ENCODE peak calls at places on chromosomes 6 and 20, in six cellular contexts. One of them, this sample, is unnamed.

GRCh38 chr6:91082311-91082803 is 495.5 kb upstream of the MAP3K7 start:
- DNase-seq in NCI-H1105: no peak
- DNase-seq in GM23248: no peak
- DNase-seq in nephron progenitor cell: peak; percentile 5
- DNase-seq in activated naive CD4-positive, alpha-beta T cell treated with anti-CD3 and anti-CD28 coated beads for 36 hours: no peak
- DNase-seq in activated CD4-positive, CD25-positive, alpha-beta regulatory T cell: no peak
- DNase-seq in this sample: no peak

GRCh38 chr20:44946266-44946852 is 13.8 kb downstream of the TOMM34 start:
- DNase-seq in NCI-H1105: no peak
- DNase-seq in GM23248: no peak
- DNase-seq in nephron progenitor cell: no peak
- DNase-seq in activated naive CD4-positive, alpha-beta T cell treated with anti-CD3 and anti-CD28 coated beads for 36 hours: no peak
- DNase-seq in activated CD4-positive, CD25-positive, alpha-beta regulatory T cell: no peak
- DNase-seq in this sample: no peak

GRCh38 chr6:44468835-44469234 is 81.3 kb downstream of the CDC5L start:
- DNase-seq in NCI-H1105: no peak
- DNase-seq in GM23248: no peak
- DNase-seq in nephron progenitor cell: no peak
- DNase-seq in activated naive CD4-positive, alpha-beta T cell treated with anti-CD3 and anti-CD28 coated beads for 36 hours: no peak
- DNase-seq in activated CD4-positive, CD25-positive, alpha-beta regulatory T cell: no peak
- DNase-seq in this sample: no peak

GRCh38 chr6:154249499-154250298 is 106.9 kb downstream of the IPCEF1 start:
- DNase-seq in NCI-H1105: no peak
- DNase-seq in GM23248: no peak
- DNase-seq in nephron progenitor cell: no peak
- DNase-seq in activated naive CD4-positive, alpha-beta T cell treated with anti-CD3 and anti-CD28 coated beads for 36 hours: peak; percentile 67
- DNase-seq in activated CD4-positive, CD25-positive, alpha-beta regulatory T cell: no peak
- DNase-seq in this sample: no peak

GRCh38 chr20:63587781-63588591 is 13.9 kb upstream of the HELZ2 start:
- DNase-seq in NCI-H1105: no peak
- DNase-seq in GM23248: no peak
- DNase-seq in nephron progenitor cell: no peak
- DNase-seq in activated naive CD4-positive, alpha-beta T cell treated with anti-CD3 and anti-CD28 coated beads for 36 hours: no peak
- DNase-seq in activated CD4-positive, CD25-positive, alpha-beta regulatory T cell: no peak
- DNase-seq in this sample: no peak

GRCh38 chr6:165653607-165654006 is 9.4 kb downstream of the PDE10A start:
- DNase-seq in NCI-H1105: no peak
- DNase-seq in GM23248: no peak
- DNase-seq in nephron progenitor cell: no peak
- DNase-seq in activated naive CD4-positive, alpha-beta T cell treated with anti-CD3 and anti-CD28 coated beads for 36 hours: no peak
- DNase-seq in activated CD4-positive, CD25-positive, alpha-beta regulatory T cell: no peak
- DNase-seq in this sample: no peak

GRCh38 chr20:20410678-20411077 is 42.8 kb downstream of the INSM1 start:
- DNase-seq in NCI-H1105: peak; percentile 71
- DNase-seq in GM23248: no peak
- DNase-seq in nephron progenitor cell: peak; percentile 24
- DNase-seq in activated naive CD4-positive, alpha-beta T cell treated with anti-CD3 and anti-CD28 coated beads for 36 hours: no peak
- DNase-seq in activated CD4-positive, CD25-positive, alpha-beta regulatory T cell: no peak
- DNase-seq in this sample: no peak

GRCh38 chr6:27388293-27389197 is at the start of gene ZNF391:
- DNase-seq in NCI-H1105: peak; percentile 90
- DNase-seq in GM23248: peak; percentile 94
- DNase-seq in nephron progenitor cell: peak; percentile 78
- DNase-seq in activated naive CD4-positive, alpha-beta T cell treated with anti-CD3 and anti-CD28 coated beads for 36 hours: peak; percentile 74
- DNase-seq in activated CD4-positive, CD25-positive, alpha-beta regulatory T cell: peak; percentile 25
- DNase-seq in this sample: peak; percentile 90

GRCh38 chr20:5621305-5621704 is 128.9 kb upstream of the SHLD1 start:
- DNase-seq in NCI-H1105: peak; percentile 97
- DNase-seq in GM23248: peak; percentile 20
- DNase-seq in nephron progenitor cell: no peak
- DNase-seq in activated naive CD4-positive, alpha-beta T cell treated with anti-CD3 and anti-CD28 coated beads for 36 hours: no peak
- DNase-seq in activated CD4-positive, CD25-positive, alpha-beta regulatory T cell: no peak
- DNase-seq in this sample: no peak

GRCh38 chr6:145569140-145569539 is 166.2 kb downstream of the EPM2A start:
- DNase-seq in NCI-H1105: no peak
- DNase-seq in GM23248: peak; percentile 20
- DNase-seq in nephron progenitor cell: no peak
- DNase-seq in activated naive CD4-positive, alpha-beta T cell treated with anti-CD3 and anti-CD28 coated beads for 36 hours: no peak
- DNase-seq in activated CD4-positive, CD25-positive, alpha-beta regulatory T cell: no peak
- DNase-seq in this sample: no peak

GRCh38 chr6:63764318-63764916 is 128.8 kb downstream of the PHF3 start:
- DNase-seq in NCI-H1105: peak; percentile 29
- DNase-seq in GM23248: peak; percentile 54
- DNase-seq in nephron progenitor cell: peak; percentile 3
- DNase-seq in activated naive CD4-positive, alpha-beta T cell treated with anti-CD3 and anti-CD28 coated beads for 36 hours: no peak
- DNase-seq in activated CD4-positive, CD25-positive, alpha-beta regulatory T cell: no peak
- DNase-seq in this sample: peak; percentile 9

GRCh38 chr6:82251942-82252341 is 4.4 kb upstream of the IBTK start:
- DNase-seq in NCI-H1105: peak; percentile 34
- DNase-seq in GM23248: peak; percentile 65
- DNase-seq in nephron progenitor cell: no peak
- DNase-seq in activated naive CD4-positive, alpha-beta T cell treated with anti-CD3 and anti-CD28 coated beads for 36 hours: no peak
- DNase-seq in activated CD4-positive, CD25-positive, alpha-beta regulatory T cell: no peak
- DNase-seq in this sample: peak; percentile 50

GRCh38 chr6:45001663-45002062 is 326.5 kb upstream of the RUNX2 start:
- DNase-seq in NCI-H1105: no peak
- DNase-seq in GM23248: no peak
- DNase-seq in nephron progenitor cell: no peak
- DNase-seq in activated naive CD4-positive, alpha-beta T cell treated with anti-CD3 and anti-CD28 coated beads for 36 hours: no peak
- DNase-seq in activated CD4-positive, CD25-positive, alpha-beta regulatory T cell: no peak
- DNase-seq in this sample: no peak

GRCh38 chr6:16684896-16685554 is 76.2 kb downstream of the ATXN1 start:
- DNase-seq in NCI-H1105: no peak
- DNase-seq in GM23248: peak; percentile 93
- DNase-seq in nephron progenitor cell: no peak
- DNase-seq in activated naive CD4-positive, alpha-beta T cell treated with anti-CD3 and anti-CD28 coated beads for 36 hours: peak; percentile 97
- DNase-seq in activated CD4-positive, CD25-positive, alpha-beta regulatory T cell: no peak
- DNase-seq in this sample: peak; percentile 34

GRCh38 chr6:108453601-108454157 is 107.0 kb upstream of the FOXO3 start:
- DNase-seq in NCI-H1105: no peak
- DNase-seq in GM23248: peak; percentile 42
- DNase-seq in nephron progenitor cell: no peak
- DNase-seq in activated naive CD4-positive, alpha-beta T cell treated with anti-CD3 and anti-CD28 coated beads for 36 hours: no peak
- DNase-seq in activated CD4-positive, CD25-positive, alpha-beta regulatory T cell: no peak
- DNase-seq in this sample: peak; percentile 56

GRCh38 chr20:20743511-20744169 is 31.2 kb upstream of the RALGAPA2 start:
- DNase-seq in NCI-H1105: peak; percentile 68
- DNase-seq in GM23248: no peak
- DNase-seq in nephron progenitor cell: no peak
- DNase-seq in activated naive CD4-positive, alpha-beta T cell treated with anti-CD3 and anti-CD28 coated beads for 36 hours: no peak
- DNase-seq in activated CD4-positive, CD25-positive, alpha-beta regulatory T cell: no peak
- DNase-seq in this sample: peak; percentile 9

GRCh38 chr6:12522347-12522746 is 194.2 kb upstream of the PHACTR1 start:
- DNase-seq in NCI-H1105: no peak
- DNase-seq in GM23248: no peak
- DNase-seq in nephron progenitor cell: no peak
- DNase-seq in activated naive CD4-positive, alpha-beta T cell treated with anti-CD3 and anti-CD28 coated beads for 36 hours: no peak
- DNase-seq in activated CD4-positive, CD25-positive, alpha-beta regulatory T cell: no peak
- DNase-seq in this sample: no peak

GRCh38 chr6:135830452-135830851 is 21.0 kb upstream of the PDE7B start:
- DNase-seq in NCI-H1105: no peak
- DNase-seq in GM23248: peak; percentile 26
- DNase-seq in nephron progenitor cell: no peak
- DNase-seq in activated naive CD4-positive, alpha-beta T cell treated with anti-CD3 and anti-CD28 coated beads for 36 hours: no peak
- DNase-seq in activated CD4-positive, CD25-positive, alpha-beta regulatory T cell: no peak
- DNase-seq in this sample: no peak

GRCh38 chr6:166667886-166668620 is 41.0 kb upstream of the RPS6KA2 start:
- DNase-seq in NCI-H1105: no peak
- DNase-seq in GM23248: peak; percentile 61
- DNase-seq in nephron progenitor cell: no peak
- DNase-seq in activated naive CD4-positive, alpha-beta T cell treated with anti-CD3 and anti-CD28 coated beads for 36 hours: no peak
- DNase-seq in activated CD4-positive, CD25-positive, alpha-beta regulatory T cell: no peak
- DNase-seq in this sample: no peak

GRCh38 chr6:131894735-131895424 is 56.3 kb downstream of the CCN2 start:
- DNase-seq in NCI-H1105: no peak
- DNase-seq in GM23248: no peak
- DNase-seq in nephron progenitor cell: no peak
- DNase-seq in activated naive CD4-positive, alpha-beta T cell treated with anti-CD3 and anti-CD28 coated beads for 36 hours: no peak
- DNase-seq in activated CD4-positive, CD25-positive, alpha-beta regulatory T cell: no peak
- DNase-seq in this sample: no peak

GRCh38 chr20:53656653-53657288 is 63.1 kb upstream of the ZNF217 start:
- DNase-seq in NCI-H1105: no peak
- DNase-seq in GM23248: peak; percentile 84
- DNase-seq in nephron progenitor cell: no peak
- DNase-seq in activated naive CD4-positive, alpha-beta T cell treated with anti-CD3 and anti-CD28 coated beads for 36 hours: no peak
- DNase-seq in activated CD4-positive, CD25-positive, alpha-beta regulatory T cell: no peak
- DNase-seq in this sample: peak; percentile 60

GRCh38 chr6:106025655-106026054 is 60.5 kb upstream of the PRDM1 start:
- DNase-seq in NCI-H1105: no peak
- DNase-seq in GM23248: peak; percentile 67
- DNase-seq in nephron progenitor cell: no peak
- DNase-seq in activated naive CD4-positive, alpha-beta T cell treated with anti-CD3 and anti-CD28 coated beads for 36 hours: no peak
- DNase-seq in activated CD4-positive, CD25-positive, alpha-beta regulatory T cell: no peak
- DNase-seq in this sample: peak; percentile 17

GRCh38 chr6:31186052-31186734 is 15.7 kb upstream of the POU5F1 start:
- DNase-seq in NCI-H1105: no peak
- DNase-seq in GM23248: no peak
- DNase-seq in nephron progenitor cell: no peak
- DNase-seq in activated naive CD4-positive, alpha-beta T cell treated with anti-CD3 and anti-CD28 coated beads for 36 hours: no peak
- DNase-seq in activated CD4-positive, CD25-positive, alpha-beta regulatory T cell: no peak
- DNase-seq in this sample: no peak

GRCh38 chr6:124148225-124148624 is 344.6 kb downstream of the NKAIN2 start:
- DNase-seq in NCI-H1105: no peak
- DNase-seq in GM23248: no peak
- DNase-seq in nephron progenitor cell: no peak
- DNase-seq in activated naive CD4-positive, alpha-beta T cell treated with anti-CD3 and anti-CD28 coated beads for 36 hours: no peak
- DNase-seq in activated CD4-positive, CD25-positive, alpha-beta regulatory T cell: no peak
- DNase-seq in this sample: no peak

GRCh38 chr6:135094403-135094821 is 39.8 kb upstream of the HBS1L start:
- DNase-seq in NCI-H1105: no peak
- DNase-seq in GM23248: peak; percentile 22
- DNase-seq in nephron progenitor cell: no peak
- DNase-seq in activated naive CD4-positive, alpha-beta T cell treated with anti-CD3 and anti-CD28 coated beads for 36 hours: peak; percentile 59
- DNase-seq in activated CD4-positive, CD25-positive, alpha-beta regulatory T cell: no peak
- DNase-seq in this sample: no peak

GRCh38 chr6:52209672-52210626 is 23.8 kb downstream of the IL17A start:
- DNase-seq in NCI-H1105: no peak
- DNase-seq in GM23248: no peak
- DNase-seq in nephron progenitor cell: no peak
- DNase-seq in activated naive CD4-positive, alpha-beta T cell treated with anti-CD3 and anti-CD28 coated beads for 36 hours: no peak
- DNase-seq in activated CD4-positive, CD25-positive, alpha-beta regulatory T cell: no peak
- DNase-seq in this sample: no peak

GRCh38 chr6:37459981-37460800 is 27.2 kb downstream of the CMTR1 start:
- DNase-seq in NCI-H1105: peak; percentile 51
- DNase-seq in GM23248: no peak
- DNase-seq in nephron progenitor cell: no peak
- DNase-seq in activated naive CD4-positive, alpha-beta T cell treated with anti-CD3 and anti-CD28 coated beads for 36 hours: no peak
- DNase-seq in activated CD4-positive, CD25-positive, alpha-beta regulatory T cell: no peak
- DNase-seq in this sample: no peak

GRCh38 chr20:19460386-19460785 is 247.9 kb downstream of the SLC24A3 start:
- DNase-seq in NCI-H1105: no peak
- DNase-seq in GM23248: peak; percentile 40
- DNase-seq in nephron progenitor cell: no peak
- DNase-seq in activated naive CD4-positive, alpha-beta T cell treated with anti-CD3 and anti-CD28 coated beads for 36 hours: no peak
- DNase-seq in activated CD4-positive, CD25-positive, alpha-beta regulatory T cell: no peak
- DNase-seq in this sample: no peak

GRCh38 chr6:164072240-164072666 is 657.7 kb downstream of the QKI start:
- DNase-seq in NCI-H1105: no peak
- DNase-seq in GM23248: no peak
- DNase-seq in nephron progenitor cell: no peak
- DNase-seq in activated naive CD4-positive, alpha-beta T cell treated with anti-CD3 and anti-CD28 coated beads for 36 hours: no peak
- DNase-seq in activated CD4-positive, CD25-positive, alpha-beta regulatory T cell: no peak
- DNase-seq in this sample: no peak

GRCh38 chr20:50192364-50193168 is 1.9 kb downstream of the CEBPB start:
- DNase-seq in NCI-H1105: peak; percentile 60
- DNase-seq in GM23248: peak; percentile 97
- DNase-seq in nephron progenitor cell: peak; percentile 67
- DNase-seq in activated naive CD4-positive, alpha-beta T cell treated with anti-CD3 and anti-CD28 coated beads for 36 hours: peak; percentile 94
- DNase-seq in activated CD4-positive, CD25-positive, alpha-beta regulatory T cell: peak; percentile 52
- DNase-seq in this sample: peak; percentile 87

GRCh38 chr6:72650081-72650745 is 28.3 kb downstream of the KCNQ5 start:
- DNase-seq in NCI-H1105: no peak
- DNase-seq in GM23248: peak; percentile 24
- DNase-seq in nephron progenitor cell: no peak
- DNase-seq in activated naive CD4-positive, alpha-beta T cell treated with anti-CD3 and anti-CD28 coated beads for 36 hours: no peak
- DNase-seq in activated CD4-positive, CD25-positive, alpha-beta regulatory T cell: no peak
- DNase-seq in this sample: no peak

This sample was measured in GM03348.